ENCODE peak calls at places on chromosomes 1 and 21, in seven cellular contexts. One of them, this sample, is unnamed.

GRCh38 chr1:234578735-234579134 is 31.2 kb downstream of the IRF2BP2 start:
- DNase-seq in uterus: no peak
- DNase-seq in bronchial epithelial cell: no peak
- DNase-seq in hepatocyte: no peak
- DNase-seq in psoas muscle: no peak
- DNase-seq in IMR-90: no peak
- DNase-seq in AG09309: no peak
- DNase-seq in this sample: no peak

GRCh38 chr1:98792123-98792522 is 130.6 kb downstream of the SNX7 start:
- DNase-seq in uterus: no peak
- DNase-seq in bronchial epithelial cell: no peak
- DNase-seq in hepatocyte: peak
- DNase-seq in psoas muscle: no peak
- DNase-seq in IMR-90: peak
- DNase-seq in AG09309: peak
- DNase-seq in this sample: no peak

GRCh38 chr1:95953668-95954067 is 719.7 kb downstream of the RWDD3 start:
- DNase-seq in uterus: no peak
- DNase-seq in bronchial epithelial cell: no peak
- DNase-seq in hepatocyte: no peak
- DNase-seq in psoas muscle: no peak
- DNase-seq in IMR-90: no peak
- DNase-seq in AG09309: no peak
- DNase-seq in this sample: no peak

GRCh38 chr1:225923692-225924555 is at the start of gene PYCR2:
- DNase-seq in uterus: peak
- DNase-seq in bronchial epithelial cell: peak
- DNase-seq in hepatocyte: peak
- DNase-seq in psoas muscle: peak
- DNase-seq in IMR-90: peak
- DNase-seq in AG09309: peak
- DNase-seq in this sample: peak

GRCh38 chr1:75908717-75909152 is 23.5 kb downstream of the ASB17 start:
- DNase-seq in uterus: no peak
- DNase-seq in bronchial epithelial cell: peak
- DNase-seq in hepatocyte: peak
- DNase-seq in psoas muscle: no peak
- DNase-seq in IMR-90: peak
- DNase-seq in AG09309: peak
- DNase-seq in this sample: peak

GRCh38 chr1:102015728-102016127 is 19.0 kb upstream of the OLFM3 start:
- DNase-seq in uterus: no peak
- DNase-seq in bronchial epithelial cell: no peak
- DNase-seq in hepatocyte: no peak
- DNase-seq in psoas muscle: no peak
- DNase-seq in IMR-90: no peak
- DNase-seq in AG09309: no peak
- DNase-seq in this sample: no peak

GRCh38 chr1:214551052-214551435 is 358 bp downstream of the PTPN14 start:
- DNase-seq in uterus: no peak
- DNase-seq in bronchial epithelial cell: no peak
- DNase-seq in hepatocyte: peak
- DNase-seq in psoas muscle: peak
- DNase-seq in IMR-90: no peak
- DNase-seq in AG09309: no peak
- DNase-seq in this sample: no peak

GRCh38 chr21:34189506-34189905 is 116.1 kb downstream of the MRPS6 start:
- DNase-seq in uterus: no peak
- DNase-seq in bronchial epithelial cell: no peak
- DNase-seq in hepatocyte: no peak
- DNase-seq in psoas muscle: no peak
- DNase-seq in IMR-90: no peak
- DNase-seq in AG09309: no peak
- DNase-seq in this sample: no peak

GRCh38 chr1:40039757-40040510 is 595 bp upstream of the CAP1 start:
- DNase-seq in uterus: peak
- DNase-seq in bronchial epithelial cell: peak
- DNase-seq in hepatocyte: peak
- DNase-seq in psoas muscle: peak
- DNase-seq in IMR-90: peak
- DNase-seq in AG09309: peak
- DNase-seq in this sample: peak

DNA sequence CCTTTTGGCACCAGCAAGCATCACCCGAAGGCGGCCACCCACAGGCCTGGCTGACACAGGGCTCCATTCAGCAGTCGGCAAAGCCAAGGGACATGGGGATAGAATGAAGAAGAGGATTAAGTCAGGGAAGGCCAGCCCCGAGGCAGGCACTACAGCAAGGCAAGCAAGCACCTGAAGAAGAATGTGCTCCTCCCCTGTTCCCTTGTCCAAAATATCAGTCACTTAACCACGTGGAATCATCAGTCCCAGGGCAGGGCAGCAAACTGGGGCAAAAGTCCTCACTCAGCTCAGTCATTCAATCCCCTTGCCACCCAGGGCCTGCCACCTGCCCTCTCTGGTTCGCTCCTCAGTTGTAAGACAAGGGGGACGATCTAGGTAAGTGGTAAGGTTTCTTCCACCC is 9.3 kb downstream of the KANK4 start:
- DNase-seq in uterus: no peak
- DNase-seq in bronchial epithelial cell: no peak
- DNase-seq in hepatocyte: no peak
- DNase-seq in psoas muscle: no peak
- DNase-seq in IMR-90: no peak
- DNase-seq in AG09309: no peak
- DNase-seq in this sample: no peak
- H3K4me3 ChIP-seq in uterus: no peak
- H3K4me3 ChIP-seq in bronchial epithelial cell: no peak
- H3K4me3 ChIP-seq in hepatocyte: no peak
- H3K4me3 ChIP-seq in psoas muscle: no peak
- H3K4me3 ChIP-seq in IMR-90: no peak
- H3K4me3 ChIP-seq in AG09309: no peak
- H3K4me3 ChIP-seq in this sample: no peak

GRCh38 chr1:178192686-178193085 is 98.8 kb downstream of the RASAL2 start:
- DNase-seq in uterus: peak
- DNase-seq in bronchial epithelial cell: peak
- DNase-seq in hepatocyte: peak
- DNase-seq in psoas muscle: no peak
- DNase-seq in IMR-90: peak
- DNase-seq in AG09309: peak
- DNase-seq in this sample: peak

GRCh38 chr1:178183796-178184195 is 89.9 kb downstream of the RASAL2 start:
- DNase-seq in uterus: no peak
- DNase-seq in bronchial epithelial cell: no peak
- DNase-seq in hepatocyte: no peak
- DNase-seq in psoas muscle: no peak
- DNase-seq in IMR-90: peak
- DNase-seq in AG09309: no peak
- DNase-seq in this sample: no peak

GRCh38 chr1:178189814-178190213 is 95.9 kb downstream of the RASAL2 start:
- DNase-seq in uterus: no peak
- DNase-seq in bronchial epithelial cell: peak
- DNase-seq in hepatocyte: peak
- DNase-seq in psoas muscle: no peak
- DNase-seq in IMR-90: peak
- DNase-seq in AG09309: no peak
- DNase-seq in this sample: no peak

DNA sequence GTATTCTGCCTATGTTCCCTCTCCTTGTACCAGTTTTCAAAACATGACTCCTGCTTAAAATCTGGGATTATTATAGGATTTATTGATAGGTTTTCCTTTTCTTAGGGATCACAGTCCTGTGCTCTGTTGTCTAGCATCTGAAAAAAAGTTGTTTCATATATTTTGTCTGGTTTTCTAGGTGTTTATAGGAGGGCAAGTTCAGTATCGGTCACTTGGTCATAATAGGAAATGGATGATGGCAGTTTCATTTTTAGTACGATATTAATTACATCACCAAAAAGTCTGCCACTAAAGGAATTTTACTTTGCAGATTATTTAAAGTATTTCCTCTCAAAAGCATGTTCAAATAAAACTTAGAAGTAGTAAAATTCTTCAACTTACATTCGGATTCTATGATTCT is 94.4 kb downstream of the RASAL2 start:
- DNase-seq in uterus: no peak
- DNase-seq in bronchial epithelial cell: no peak
- DNase-seq in hepatocyte: no peak
- DNase-seq in psoas muscle: no peak
- DNase-seq in IMR-90: no peak
- DNase-seq in AG09309: no peak
- DNase-seq in this sample: no peak
- H3K4me3 ChIP-seq in uterus: no peak
- H3K4me3 ChIP-seq in bronchial epithelial cell: no peak
- H3K4me3 ChIP-seq in hepatocyte: no peak
- H3K4me3 ChIP-seq in psoas muscle: no peak
- H3K4me3 ChIP-seq in IMR-90: no peak
- H3K4me3 ChIP-seq in AG09309: no peak
- H3K4me3 ChIP-seq in this sample: no peak

DNA sequence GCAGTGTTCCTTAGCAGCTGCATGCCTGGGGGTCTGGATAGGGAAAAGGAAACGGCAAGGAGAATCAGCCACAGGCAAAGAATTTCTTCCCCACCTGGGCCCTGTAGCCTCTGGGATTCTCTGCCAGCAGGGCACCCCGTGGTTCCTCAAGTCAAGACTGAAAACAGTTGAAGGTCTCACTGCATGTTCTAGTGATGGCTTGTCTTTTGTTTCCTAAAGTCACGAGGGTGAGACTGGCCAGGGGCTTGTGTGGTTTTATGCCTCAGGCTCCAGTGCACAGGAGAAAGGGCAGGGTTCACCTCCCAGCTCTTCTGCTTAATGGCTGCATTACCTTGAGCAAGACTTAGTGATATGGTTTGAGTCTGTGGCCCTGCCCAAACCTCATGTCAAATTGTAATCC is 53.2 kb upstream of the B3GALT5 start:
- DNase-seq in uterus: no peak
- DNase-seq in bronchial epithelial cell: no peak
- DNase-seq in hepatocyte: no peak
- DNase-seq in psoas muscle: no peak
- DNase-seq in IMR-90: no peak
- DNase-seq in AG09309: no peak
- DNase-seq in this sample: no peak
- H3K4me3 ChIP-seq in uterus: no peak
- H3K4me3 ChIP-seq in bronchial epithelial cell: no peak
- H3K4me3 ChIP-seq in hepatocyte: no peak
- H3K4me3 ChIP-seq in psoas muscle: no peak
- H3K4me3 ChIP-seq in IMR-90: no peak
- H3K4me3 ChIP-seq in AG09309: no peak
- H3K4me3 ChIP-seq in this sample: no peak

DNA sequence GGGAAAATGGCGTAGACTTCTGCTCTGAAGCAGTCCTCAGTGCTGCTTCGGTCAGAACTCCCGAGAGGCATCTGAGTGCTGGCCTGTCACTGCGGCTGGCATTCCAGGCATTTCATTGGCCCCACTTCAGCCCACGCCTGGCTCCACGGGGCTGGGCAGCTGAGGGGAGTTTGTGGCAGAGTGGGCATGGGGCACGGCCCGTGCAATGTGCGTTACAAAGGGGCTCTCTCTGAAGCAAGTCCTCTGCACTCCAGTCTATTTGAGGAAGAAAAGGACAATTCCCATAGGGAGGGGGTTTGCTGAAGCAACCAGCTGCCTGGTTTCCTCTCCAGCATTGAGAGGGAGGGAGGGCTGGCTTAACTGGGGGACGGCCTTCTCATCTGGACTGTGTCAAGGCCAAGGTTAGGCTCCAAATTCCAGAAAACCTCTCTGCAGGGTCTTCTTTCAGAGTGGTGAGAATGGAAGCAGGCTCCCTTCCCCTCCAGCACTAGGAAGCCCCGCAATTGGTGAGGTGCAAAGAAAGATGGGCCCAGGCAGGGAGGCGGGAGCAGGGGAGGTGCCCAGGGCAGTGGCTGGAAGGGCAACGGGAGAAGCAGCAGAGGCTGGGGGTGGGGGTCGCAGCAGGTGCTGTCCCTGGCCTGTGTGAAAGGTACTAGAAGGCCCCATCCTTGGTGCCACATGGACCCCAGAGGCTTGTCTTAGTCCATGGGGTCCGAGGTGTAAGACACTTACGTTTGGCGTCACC is 21.1 kb upstream of the GPR157 start:
- DNase-seq in uterus: no peak
- DNase-seq in bronchial epithelial cell: no peak
- DNase-seq in hepatocyte: no peak
- DNase-seq in psoas muscle: no peak
- DNase-seq in IMR-90: no peak
- DNase-seq in AG09309: no peak
- DNase-seq in this sample: no peak
- H3K4me3 ChIP-seq in uterus: no peak
- H3K4me3 ChIP-seq in bronchial epithelial cell: no peak
- H3K4me3 ChIP-seq in hepatocyte: no peak
- H3K4me3 ChIP-seq in psoas muscle: no peak
- H3K4me3 ChIP-seq in IMR-90: no peak
- H3K4me3 ChIP-seq in AG09309: no peak
- H3K4me3 ChIP-seq in this sample: no peak

DNA sequence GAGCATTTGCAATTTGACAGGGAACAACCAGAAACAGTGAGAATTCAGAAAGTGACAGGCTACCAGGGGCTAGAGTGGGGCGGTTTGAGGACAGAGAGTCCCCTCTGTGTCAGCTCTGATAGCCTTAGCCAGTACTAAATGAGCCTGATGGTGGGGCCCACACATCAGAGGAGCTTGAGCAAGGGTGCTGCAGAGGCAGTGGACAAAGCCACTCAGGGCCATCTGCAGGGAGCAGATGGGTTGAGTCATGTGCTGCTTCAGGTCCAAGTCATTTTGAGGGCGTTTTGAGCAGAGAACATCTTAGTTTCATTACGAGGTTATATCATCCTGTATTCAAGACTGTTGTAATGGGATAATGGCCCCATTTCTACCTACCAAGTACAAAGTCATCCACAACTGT is 7.7 kb downstream of the LRRC52 start:
- DNase-seq in uterus: no peak
- DNase-seq in bronchial epithelial cell: no peak
- DNase-seq in hepatocyte: no peak
- DNase-seq in psoas muscle: no peak
- DNase-seq in IMR-90: no peak
- DNase-seq in AG09309: no peak
- DNase-seq in this sample: no peak
- H3K4me3 ChIP-seq in uterus: no peak
- H3K4me3 ChIP-seq in bronchial epithelial cell: no peak
- H3K4me3 ChIP-seq in hepatocyte: no peak
- H3K4me3 ChIP-seq in psoas muscle: no peak
- H3K4me3 ChIP-seq in IMR-90: no peak
- H3K4me3 ChIP-seq in AG09309: no peak
- H3K4me3 ChIP-seq in this sample: no peak

GRCh38 chr1:41673355-41673754 is 188.9 kb upstream of the EDN2 start:
- DNase-seq in uterus: no peak
- DNase-seq in bronchial epithelial cell: no peak
- DNase-seq in hepatocyte: no peak
- DNase-seq in psoas muscle: no peak
- DNase-seq in IMR-90: peak
- DNase-seq in AG09309: peak
- DNase-seq in this sample: peak
- H3K4me3 ChIP-seq in uterus: no peak
- H3K4me3 ChIP-seq in bronchial epithelial cell: no peak
- H3K4me3 ChIP-seq in hepatocyte: no peak
- H3K4me3 ChIP-seq in psoas muscle: no peak
- H3K4me3 ChIP-seq in IMR-90: no peak
- H3K4me3 ChIP-seq in AG09309: no peak
- H3K4me3 ChIP-seq in this sample: no peak

This sample was measured in astrocyte of the spinal cord.